ENCODE peak calls at places on chromosomes 16 and 17, in nine cellular contexts. V is aorta; X is substantia nigra; R is neural progenitor cell; P is activated naive CD8-positive, alpha-beta T cell treated with anti-CD3 and anti-CD28 coated beads, Interleukin-2, amount 50 U/mL, for 16 hours; A is hepatocyte; K is MG63; S is mucosa of gallbladder; D is thoracic aorta. Y is an unnamed sample.

GRCh38 chr16:30609002-30609927 is 924 bp downstream of the ZNF689 start:
- DNase-seq in V (peak), X (peak), R (peak), P (no peak), A (peak), K (peak), S (no peak), D (no peak), Y (peak)

GRCh38 chr16:2016407-2016922 is 3.1 kb upstream of the NPW start:
- DNase-seq in V (no peak), X (no peak), R (peak), P (no peak), A (no peak), K (no peak), S (no peak), D (no peak), Y (no peak)

GRCh38 chr16:51500306-51500705 is 349.2 kb upstream of the SALL1 start:
- DNase-seq in V (no peak), X (no peak), R (no peak), P (no peak), A (no peak), K (no peak), S (no peak), D (no peak), Y (peak)

GRCh38 chr16:8655184-8655717 is 19.2 kb upstream of the ABAT start:
- DNase-seq in V (no peak), X (no peak), R (peak), P (no peak), A (peak), K (no peak), S (no peak), D (no peak), Y (peak)

GRCh38 chr16:31052131-31052530 is 18.8 kb downstream of the STX4 start:
- DNase-seq in V (peak), X (no peak), R (no peak), P (no peak), A (peak), K (peak), S (no peak), D (no peak), Y (peak)

GRCh38 chr16:10667239-10667638 is 27.5 kb downstream of the TEKT5 start:
- DNase-seq in V (no peak), X (no peak), R (no peak), P (no peak), A (no peak), K (no peak), S (no peak), D (no peak), Y (no peak)

GRCh38 chr17:7888184-7888920 is at the start of gene CHD3:
- DNase-seq in V (no peak), X (no peak), R (peak), P (no peak), A (peak), K (no peak), S (peak), D (no peak), Y (no peak)

GRCh38 chr16:8866118-8866883 is 2.5 kb downstream of the CARHSP1 start:
- DNase-seq in V (no peak), X (peak), R (peak), P (no peak), A (peak), K (no peak), S (no peak), D (no peak), Y (peak)

GRCh38 chr16:715448-716249 is 731 bp downstream of the METRN start:
- DNase-seq in V (no peak), X (no peak), R (peak), P (no peak), A (peak), K (no peak), S (no peak), D (no peak), Y (peak)